ENCODE peak calls at places on chromosomes 5 and 9, in five cellular contexts. One of them, this sample, is unnamed.

GRCh38 chr9:87950765-87951488 is 23.4 kb downstream of the CDK20 start:
- DNase-seq in astrocyte: no peak
- DNase-seq in heart right ventricle: no peak
- DNase-seq in mammary epithelial cell: peak; percentile 43
- DNase-seq in mesendoderm: peak; percentile 57
- DNase-seq in this sample: no peak

GRCh38 chr9:72443855-72444254 is 77.6 kb upstream of the TMC1 start:
- DNase-seq in heart right ventricle: no peak
- DNase-seq in astrocyte: no peak
- DNase-seq in mesendoderm: peak; percentile 49
- DNase-seq in mammary epithelial cell: peak; percentile 37
- DNase-seq in this sample: no peak

GRCh38 chr5:140418862-140419520 is 17.4 kb downstream of the ANKHD1 start:
- DNase-seq in heart right ventricle: no peak
- DNase-seq in mesendoderm: no peak
- DNase-seq in mammary epithelial cell: no peak
- DNase-seq in astrocyte: no peak
- DNase-seq in this sample: no peak

GRCh38 chr5:38922199-38922598 is 76.4 kb downstream of the OSMR start:
- DNase-seq in astrocyte: peak; percentile 26
- DNase-seq in mesendoderm: peak; percentile 59
- DNase-seq in heart right ventricle: peak; percentile 41
- DNase-seq in mammary epithelial cell: peak; percentile 33
- DNase-seq in this sample: peak; percentile 32

GRCh38 chr9:71716138-71716909 is 52.0 kb downstream of the CEMIP2 start:
- DNase-seq in mesendoderm: no peak
- DNase-seq in heart right ventricle: no peak
- DNase-seq in astrocyte: no peak
- DNase-seq in mammary epithelial cell: no peak
- DNase-seq in this sample: peak; percentile 12

GRCh38 chr5:157516626-157517325 is 56.8 kb downstream of the NIPAL4 start:
- DNase-seq in mesendoderm: no peak
- DNase-seq in mammary epithelial cell: peak; percentile 55
- DNase-seq in astrocyte: peak; percentile 96
- DNase-seq in heart right ventricle: peak; percentile 62
- DNase-seq in this sample: no peak

GRCh38 chr5:170307575-170308465 is 10.2 kb upstream of the LCP2 start:
- DNase-seq in mammary epithelial cell: peak; percentile 92
- DNase-seq in mesendoderm: no peak
- DNase-seq in heart right ventricle: peak; percentile 81
- DNase-seq in astrocyte: peak; percentile 41
- DNase-seq in this sample: no peak

GRCh38 chr5:127101533-127101932 is 28.2 kb upstream of the C5orf63 start:
- DNase-seq in heart right ventricle: no peak
- DNase-seq in mammary epithelial cell: no peak
- DNase-seq in mesendoderm: no peak
- DNase-seq in astrocyte: no peak
- DNase-seq in this sample: no peak

GRCh38 chr9:135479469-135480052 is at the start of gene PPP1R26:
- DNase-seq in mesendoderm: no peak
- DNase-seq in mammary epithelial cell: no peak
- DNase-seq in heart right ventricle: peak; percentile 34
- DNase-seq in astrocyte: no peak
- DNase-seq in this sample: no peak

GRCh38 chr5:148912714-148913398 is 86.4 kb downstream of the ADRB2 start:
- DNase-seq in astrocyte: peak; percentile 98
- DNase-seq in mesendoderm: peak; percentile 98
- DNase-seq in heart right ventricle: no peak
- DNase-seq in mammary epithelial cell: peak; percentile 100
- DNase-seq in this sample: no peak

GRCh38 chr5:57816108-57816507 is 333.5 kb upstream of the ACTBL2 start:
- DNase-seq in heart right ventricle: no peak
- DNase-seq in mesendoderm: peak; percentile 37
- DNase-seq in mammary epithelial cell: peak; percentile 97
- DNase-seq in astrocyte: peak; percentile 99
- DNase-seq in this sample: no peak

GRCh38 chr5:117189772-117190171 is 615.1 kb upstream of the SEMA6A start:
- DNase-seq in mesendoderm: no peak
- DNase-seq in astrocyte: no peak
- DNase-seq in mammary epithelial cell: no peak
- DNase-seq in heart right ventricle: no peak
- DNase-seq in this sample: no peak

GRCh38 chr9:137068539-137069507 is 1.5 kb downstream of the SAPCD2 start:
- DNase-seq in heart right ventricle: no peak
- DNase-seq in astrocyte: no peak
- DNase-seq in mammary epithelial cell: no peak
- DNase-seq in mesendoderm: no peak
- DNase-seq in this sample: no peak

GRCh38 chr9:135061441-135061840 is 26.0 kb upstream of the OLFM1 start:
- DNase-seq in mammary epithelial cell: no peak
- DNase-seq in mesendoderm: no peak
- DNase-seq in astrocyte: no peak
- DNase-seq in heart right ventricle: no peak
- DNase-seq in this sample: no peak

GRCh38 chr5:68333649-68334549 is 118.3 kb downstream of the PIK3R1 start:
- DNase-seq in mesendoderm: no peak
- DNase-seq in mammary epithelial cell: peak; percentile 94
- DNase-seq in heart right ventricle: no peak
- DNase-seq in astrocyte: peak; percentile 94
- DNase-seq in this sample: no peak

GRCh38 chr5:112869948-112870347 is 8.9 kb downstream of the SRP19 start:
- DNase-seq in mammary epithelial cell: no peak
- DNase-seq in mesendoderm: no peak
- DNase-seq in heart right ventricle: no peak
- DNase-seq in astrocyte: no peak
- DNase-seq in this sample: no peak

GRCh38 chr9:113513541-113513940 is 50.0 kb downstream of the RGS3 start:
- DNase-seq in mesendoderm: no peak
- DNase-seq in heart right ventricle: no peak
- DNase-seq in mammary epithelial cell: no peak
- DNase-seq in astrocyte: no peak
- DNase-seq in this sample: no peak

GRCh38 chr5:128949847-128950546 is 15.3 kb upstream of the SLC27A6 start:
- DNase-seq in mammary epithelial cell: no peak
- DNase-seq in astrocyte: no peak
- DNase-seq in mesendoderm: no peak
- DNase-seq in heart right ventricle: no peak
- DNase-seq in this sample: no peak

GRCh38 chr9:130634191-130634768 is 30.1 kb upstream of the PRDM12 start:
- DNase-seq in astrocyte: no peak
- DNase-seq in heart right ventricle: no peak
- DNase-seq in mammary epithelial cell: no peak
- DNase-seq in mesendoderm: no peak
- DNase-seq in this sample: no peak

GRCh38 chr9:133236291-133237071 is 27.4 kb upstream of the OBP2B start:
- DNase-seq in mesendoderm: no peak
- DNase-seq in heart right ventricle: no peak
- DNase-seq in astrocyte: no peak
- DNase-seq in mammary epithelial cell: no peak
- DNase-seq in this sample: no peak

GRCh38 chr9:116984111-116984510 is 297.0 kb downstream of the TRIM32 start:
- DNase-seq in heart right ventricle: no peak
- DNase-seq in mammary epithelial cell: no peak
- DNase-seq in astrocyte: no peak
- DNase-seq in mesendoderm: no peak
- DNase-seq in this sample: no peak

GRCh38 chr5:103114440-103114839 is 5.5 kb downstream of the GIN1 start:
- DNase-seq in mammary epithelial cell: no peak
- DNase-seq in mesendoderm: no peak
- DNase-seq in heart right ventricle: no peak
- DNase-seq in astrocyte: peak; percentile 46
- DNase-seq in this sample: no peak

GRCh38 chr9:101791938-101792337 is 53.5 kb upstream of the GRIN3A start:
- DNase-seq in mesendoderm: peak; percentile 77
- DNase-seq in mammary epithelial cell: peak; percentile 11
- DNase-seq in astrocyte: peak; percentile 0
- DNase-seq in heart right ventricle: no peak
- DNase-seq in this sample: no peak

GRCh38 chr5:175321927-175322532 is 122.0 kb downstream of the DRD1 start:
- DNase-seq in heart right ventricle: peak; percentile 7
- DNase-seq in astrocyte: peak; percentile 26
- DNase-seq in mesendoderm: peak; percentile 84
- DNase-seq in mammary epithelial cell: peak; percentile 2
- DNase-seq in this sample: no peak

GRCh38 chr9:137000177-137000930 is 4.0 kb upstream of the CLIC3 start:
- DNase-seq in astrocyte: peak; percentile 55
- DNase-seq in mammary epithelial cell: peak; percentile 52
- DNase-seq in heart right ventricle: no peak
- DNase-seq in mesendoderm: no peak
- DNase-seq in this sample: peak; percentile 61

GRCh38 chr5:79728396-79728795 is 38.8 kb downstream of the CMYA5 start:
- DNase-seq in astrocyte: no peak
- DNase-seq in heart right ventricle: no peak
- DNase-seq in mesendoderm: no peak
- DNase-seq in mammary epithelial cell: peak; percentile 45
- DNase-seq in this sample: no peak

GRCh38 chr5:10140195-10140973 is 109.3 kb downstream of the ATPSCKMT start:
- DNase-seq in mesendoderm: peak; percentile 56
- DNase-seq in mammary epithelial cell: no peak
- DNase-seq in heart right ventricle: no peak
- DNase-seq in astrocyte: no peak
- DNase-seq in this sample: no peak

DNA sequence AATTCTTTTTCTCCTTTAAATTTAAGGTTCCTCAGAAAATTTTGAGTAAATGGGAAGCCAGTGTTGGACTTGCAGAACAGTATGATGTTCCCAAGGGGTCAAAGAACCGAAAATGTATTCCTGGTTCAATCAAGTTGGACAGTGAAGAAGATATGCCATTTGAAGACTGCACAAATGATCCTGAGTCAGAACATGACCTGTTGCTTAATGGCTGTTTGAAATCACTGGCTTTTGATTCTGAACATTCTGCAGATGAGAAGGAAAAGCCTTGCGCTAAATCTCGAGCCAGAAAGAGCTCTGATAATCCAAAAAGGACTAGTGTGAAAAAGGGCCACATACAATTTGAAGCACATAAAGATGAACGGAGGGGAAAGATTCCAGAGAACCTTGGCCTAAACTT is 76.0 kb downstream of the NSD1 start:
- DNase-seq in mammary epithelial cell: no peak
- DNase-seq in heart right ventricle: no peak
- DNase-seq in astrocyte: no peak
- DNase-seq in mesendoderm: no peak
- DNase-seq in this sample: no peak
- H3K36me3 ChIP-seq in mammary epithelial cell: peaks cover 23% of the 10 kb centered on the region
- H3K36me3 ChIP-seq in heart right ventricle: no peaks in the 10 kb centered on the region
- H3K36me3 ChIP-seq in astrocyte: peaks cover 37% of the 10 kb centered on the region
- H3K36me3 ChIP-seq in mesendoderm: peaks cover 10% of the 10 kb centered on the region
- H3K36me3 ChIP-seq in this sample: peaks cover 19% of the 10 kb centered on the region

GRCh38 chr9:126613656-126614055 is at the start of gene LMX1B:
- DNase-seq in mesendoderm: peak; percentile 79
- DNase-seq in mammary epithelial cell: peak; percentile 72
- DNase-seq in astrocyte: peak; percentile 10
- DNase-seq in heart right ventricle: peak; percentile 44
- DNase-seq in this sample: no peak
- H3K27me3 ChIP-seq in mesendoderm: peaks cover 86% of the 10 kb centered on the region
- H3K27me3 ChIP-seq in mammary epithelial cell: no peaks in the 10 kb centered on the region
- H3K27me3 ChIP-seq in astrocyte: peaks cover 82% of the 10 kb centered on the region
- H3K27me3 ChIP-seq in heart right ventricle: peaks cover 92% of the 10 kb centered on the region
- H3K27me3 ChIP-seq in this sample: peaks cover 45% of the 10 kb centered on the region

GRCh38 chr9:20208951-20209350 is 413.3 kb downstream of the MLLT3 start:
- DNase-seq in heart right ventricle: no peak
- DNase-seq in astrocyte: no peak
- DNase-seq in mammary epithelial cell: no peak
- DNase-seq in mesendoderm: no peak
- DNase-seq in this sample: no peak

GRCh38 chr9:20209421-20210340 is 412.6 kb downstream of the MLLT3 start:
- DNase-seq in astrocyte: peak; percentile 40
- DNase-seq in mammary epithelial cell: no peak
- DNase-seq in heart right ventricle: no peak
- DNase-seq in mesendoderm: no peak
- DNase-seq in this sample: peak; percentile 55

GRCh38 chr9:20208156-20208555 is 414.1 kb downstream of the MLLT3 start:
- DNase-seq in astrocyte: no peak
- DNase-seq in mammary epithelial cell: no peak
- DNase-seq in heart right ventricle: no peak
- DNase-seq in mesendoderm: no peak
- DNase-seq in this sample: no peak

GRCh38 chr9:20207161-20207560 is 415.1 kb downstream of the MLLT3 start:
- DNase-seq in heart right ventricle: no peak
- DNase-seq in mesendoderm: no peak
- DNase-seq in mammary epithelial cell: no peak
- DNase-seq in astrocyte: no peak
- DNase-seq in this sample: no peak

GRCh38 chr9:20205821-20206220 is 416.5 kb downstream of the MLLT3 start:
- DNase-seq in mesendoderm: no peak
- DNase-seq in astrocyte: no peak
- DNase-seq in heart right ventricle: no peak
- DNase-seq in mammary epithelial cell: peak; percentile 31
- DNase-seq in this sample: no peak
- H3K4me1 ChIP-seq in mesendoderm: no peaks in the 10 kb centered on the region
- H3K4me1 ChIP-seq in astrocyte: no peaks in the 10 kb centered on the region
- H3K4me1 ChIP-seq in heart right ventricle: no peaks in the 10 kb centered on the region
- H3K4me1 ChIP-seq in mammary epithelial cell: no peaks in the 10 kb centered on the region
- H3K4me1 ChIP-seq in this sample: peaks cover 30% of the 10 kb centered on the region

GRCh38 chr9:93026640-93027039 is 31.9 kb upstream of the SUSD3 start:
- DNase-seq in mammary epithelial cell: no peak
- DNase-seq in heart right ventricle: no peak
- DNase-seq in mesendoderm: no peak
- DNase-seq in astrocyte: no peak
- DNase-seq in this sample: no peak

GRCh38 chr9:93025736-93026135 is 32.8 kb upstream of the SUSD3 start:
- DNase-seq in mammary epithelial cell: no peak
- DNase-seq in heart right ventricle: no peak
- DNase-seq in astrocyte: no peak
- DNase-seq in mesendoderm: no peak
- DNase-seq in this sample: no peak

GRCh38 chr9:93023521-93023815 is 35.0 kb upstream of the SUSD3 start:
- DNase-seq in heart right ventricle: no peak
- DNase-seq in mammary epithelial cell: no peak
- DNase-seq in astrocyte: no peak
- DNase-seq in mesendoderm: no peak
- DNase-seq in this sample: no peak

GRCh38 chr9:93024646-93024910 is 33.9 kb upstream of the SUSD3 start:
- DNase-seq in mammary epithelial cell: no peak
- DNase-seq in astrocyte: no peak
- DNase-seq in heart right ventricle: no peak
- DNase-seq in mesendoderm: no peak
- DNase-seq in this sample: no peak

DNA sequence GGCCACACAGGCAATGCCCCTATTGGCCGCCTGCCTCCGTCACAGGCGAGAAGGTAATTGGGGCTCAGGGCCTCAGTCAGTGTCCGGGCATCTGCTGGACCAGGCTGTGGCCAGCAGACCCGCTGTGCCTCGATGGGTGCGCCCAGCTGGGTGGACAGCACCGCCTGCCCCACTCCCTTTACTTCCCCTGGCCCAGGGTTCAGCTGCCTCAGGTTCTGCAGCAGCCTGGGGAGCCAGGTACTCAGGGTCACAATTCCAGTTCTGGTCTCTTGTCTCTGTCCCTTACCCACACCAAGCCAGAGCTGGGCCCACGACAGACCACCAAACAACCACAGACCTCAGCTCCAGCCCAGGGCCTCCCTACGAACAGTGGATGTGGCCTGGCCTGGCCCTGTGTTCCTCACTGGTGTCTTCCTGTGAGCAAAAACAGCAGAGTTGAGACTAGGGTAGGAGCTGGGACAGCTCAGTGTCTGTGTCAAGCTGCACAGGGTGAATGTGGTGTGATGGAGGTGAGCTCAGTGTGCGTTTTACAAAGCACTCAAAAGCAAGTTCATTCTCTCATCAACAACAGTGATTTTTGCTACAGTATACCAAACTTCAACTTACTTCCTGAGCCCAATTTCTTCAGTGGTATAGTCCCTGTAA is 33.4 kb upstream of the SUSD3 start:
- DNase-seq in astrocyte: no peak
- DNase-seq in mesendoderm: no peak
- DNase-seq in mammary epithelial cell: no peak
- DNase-seq in heart right ventricle: no peak
- DNase-seq in this sample: no peak
- H3K36me3 ChIP-seq in astrocyte: no peaks in the 10 kb centered on the region
- H3K36me3 ChIP-seq in mesendoderm: no peaks in the 10 kb centered on the region
- H3K36me3 ChIP-seq in mammary epithelial cell: no peaks in the 10 kb centered on the region
- H3K36me3 ChIP-seq in heart right ventricle: no peaks in the 10 kb centered on the region
- H3K36me3 ChIP-seq in this sample: peaks cover 43% of the 10 kb centered on the region